ENCODE peak calls at places on chromosome 11, in ten cellular contexts. One of them, this sample, is unnamed.
A peak's percentile ranks its signal among the peaks of the same experiment; 100 is the strongest.

GRCh38 chr11:110286298-110287040 is 9.9 kb downstream of the RDX start:
- DNase-seq in nephron progenitor cell: no peak
- DNase-seq in aorta: no peak
- DNase-seq in CD4-positive, alpha-beta memory T cell: no peak
- DNase-seq in brain microvascular endothelial cell: no peak
- DNase-seq in activated CD4-positive, alpha-beta T cell treated with anti-CD3 and anti-CD28 coated beads for 4 hours: no peak
- DNase-seq in CD8-positive, alpha-beta memory T cell: no peak
- DNase-seq in psoas muscle: no peak
- DNase-seq in NAMALWA: no peak
- DNase-seq in anterior cingulate cortex: no peak
- DNase-seq in this sample: no peak

GRCh38 chr11:204587-205109 is 2.6 kb downstream of the BET1L start:
- DNase-seq in nephron progenitor cell: no peak
- DNase-seq in aorta: peak; percentile 56
- DNase-seq in CD4-positive, alpha-beta memory T cell: no peak
- DNase-seq in brain microvascular endothelial cell: no peak
- DNase-seq in activated CD4-positive, alpha-beta T cell treated with anti-CD3 and anti-CD28 coated beads for 4 hours: no peak
- DNase-seq in CD8-positive, alpha-beta memory T cell: no peak
- DNase-seq in psoas muscle: no peak
- DNase-seq in NAMALWA: no peak
- DNase-seq in anterior cingulate cortex: no peak
- DNase-seq in this sample: no peak

GRCh38 chr11:73393011-73393380 is 16.8 kb downstream of the RELT start:
- DNase-seq in nephron progenitor cell: no peak
- DNase-seq in aorta: peak; percentile 43
- DNase-seq in CD4-positive, alpha-beta memory T cell: no peak
- DNase-seq in brain microvascular endothelial cell: peak; percentile 15
- DNase-seq in activated CD4-positive, alpha-beta T cell treated with anti-CD3 and anti-CD28 coated beads for 4 hours: no peak
- DNase-seq in CD8-positive, alpha-beta memory T cell: no peak
- DNase-seq in psoas muscle: no peak
- DNase-seq in NAMALWA: no peak
- DNase-seq in anterior cingulate cortex: no peak
- DNase-seq in this sample: no peak

GRCh38 chr11:88489030-88489429 is 151.5 kb upstream of the CTSC start:
- DNase-seq in nephron progenitor cell: no peak
- DNase-seq in aorta: no peak
- DNase-seq in CD4-positive, alpha-beta memory T cell: no peak
- DNase-seq in brain microvascular endothelial cell: no peak
- DNase-seq in activated CD4-positive, alpha-beta T cell treated with anti-CD3 and anti-CD28 coated beads for 4 hours: no peak
- DNase-seq in CD8-positive, alpha-beta memory T cell: no peak
- DNase-seq in psoas muscle: no peak
- DNase-seq in NAMALWA: no peak
- DNase-seq in anterior cingulate cortex: no peak
- DNase-seq in this sample: no peak

GRCh38 chr11:16923987-16924386 is 90.2 kb downstream of the PLEKHA7 start:
- DNase-seq in nephron progenitor cell: no peak
- DNase-seq in aorta: no peak
- DNase-seq in CD4-positive, alpha-beta memory T cell: no peak
- DNase-seq in brain microvascular endothelial cell: no peak
- DNase-seq in activated CD4-positive, alpha-beta T cell treated with anti-CD3 and anti-CD28 coated beads for 4 hours: no peak
- DNase-seq in CD8-positive, alpha-beta memory T cell: no peak
- DNase-seq in psoas muscle: no peak
- DNase-seq in NAMALWA: no peak
- DNase-seq in anterior cingulate cortex: no peak
- DNase-seq in this sample: no peak

GRCh38 chr11:124676386-124676785 is 2.7 kb downstream of the SPA17 start:
- DNase-seq in nephron progenitor cell: no peak
- DNase-seq in aorta: no peak
- DNase-seq in CD4-positive, alpha-beta memory T cell: no peak
- DNase-seq in brain microvascular endothelial cell: peak; percentile 8
- DNase-seq in activated CD4-positive, alpha-beta T cell treated with anti-CD3 and anti-CD28 coated beads for 4 hours: no peak
- DNase-seq in CD8-positive, alpha-beta memory T cell: no peak
- DNase-seq in psoas muscle: no peak
- DNase-seq in NAMALWA: no peak
- DNase-seq in anterior cingulate cortex: no peak
- DNase-seq in this sample: no peak

GRCh38 chr11:113470233-113470632 is 5.0 kb downstream of the DRD2 start:
- DNase-seq in nephron progenitor cell: no peak
- DNase-seq in aorta: no peak
- DNase-seq in CD4-positive, alpha-beta memory T cell: no peak
- DNase-seq in brain microvascular endothelial cell: no peak
- DNase-seq in activated CD4-positive, alpha-beta T cell treated with anti-CD3 and anti-CD28 coated beads for 4 hours: no peak
- DNase-seq in CD8-positive, alpha-beta memory T cell: no peak
- DNase-seq in psoas muscle: no peak
- DNase-seq in NAMALWA: no peak
- DNase-seq in anterior cingulate cortex: no peak
- DNase-seq in this sample: no peak

GRCh38 chr11:35166369-35167360 is 27.7 kb downstream of the CD44 start:
- DNase-seq in nephron progenitor cell: no peak
- DNase-seq in aorta: peak; percentile 85
- DNase-seq in CD4-positive, alpha-beta memory T cell: peak; percentile 40
- DNase-seq in brain microvascular endothelial cell: peak; percentile 86
- DNase-seq in activated CD4-positive, alpha-beta T cell treated with anti-CD3 and anti-CD28 coated beads for 4 hours: no peak
- DNase-seq in CD8-positive, alpha-beta memory T cell: no peak
- DNase-seq in psoas muscle: no peak
- DNase-seq in NAMALWA: no peak
- DNase-seq in anterior cingulate cortex: no peak
- DNase-seq in this sample: peak; percentile 18

GRCh38 chr11:124758355-124759267 is 3.5 kb downstream of the ESAM start:
- DNase-seq in nephron progenitor cell: peak; percentile 84
- DNase-seq in aorta: peak; percentile 90
- DNase-seq in CD4-positive, alpha-beta memory T cell: peak; percentile 67
- DNase-seq in brain microvascular endothelial cell: peak; percentile 41
- DNase-seq in activated CD4-positive, alpha-beta T cell treated with anti-CD3 and anti-CD28 coated beads for 4 hours: peak; percentile 57
- DNase-seq in CD8-positive, alpha-beta memory T cell: peak; percentile 45
- DNase-seq in psoas muscle: peak; percentile 78
- DNase-seq in NAMALWA: peak; percentile 84
- DNase-seq in anterior cingulate cortex: no peak
- DNase-seq in this sample: peak; percentile 58

GRCh38 chr11:73087730-73088129 is 54.4 kb downstream of the FCHSD2 start:
- DNase-seq in nephron progenitor cell: no peak
- DNase-seq in aorta: no peak
- DNase-seq in CD4-positive, alpha-beta memory T cell: no peak
- DNase-seq in brain microvascular endothelial cell: no peak
- DNase-seq in activated CD4-positive, alpha-beta T cell treated with anti-CD3 and anti-CD28 coated beads for 4 hours: no peak
- DNase-seq in CD8-positive, alpha-beta memory T cell: no peak
- DNase-seq in psoas muscle: no peak
- DNase-seq in NAMALWA: no peak
- DNase-seq in anterior cingulate cortex: no peak
- DNase-seq in this sample: no peak

GRCh38 chr11:45169310-45170072 is 23.1 kb downstream of the PRDM11 start:
- DNase-seq in nephron progenitor cell: no peak
- DNase-seq in aorta: no peak
- DNase-seq in CD4-positive, alpha-beta memory T cell: no peak
- DNase-seq in brain microvascular endothelial cell: no peak
- DNase-seq in activated CD4-positive, alpha-beta T cell treated with anti-CD3 and anti-CD28 coated beads for 4 hours: no peak
- DNase-seq in CD8-positive, alpha-beta memory T cell: no peak
- DNase-seq in psoas muscle: no peak
- DNase-seq in NAMALWA: no peak
- DNase-seq in anterior cingulate cortex: no peak
- DNase-seq in this sample: no peak

GRCh38 chr11:128472128-128473110 is 114.9 kb downstream of the ETS1 start:
- DNase-seq in nephron progenitor cell: no peak
- DNase-seq in aorta: no peak
- DNase-seq in CD4-positive, alpha-beta memory T cell: no peak
- DNase-seq in brain microvascular endothelial cell: peak; percentile 83
- DNase-seq in activated CD4-positive, alpha-beta T cell treated with anti-CD3 and anti-CD28 coated beads for 4 hours: peak; percentile 55
- DNase-seq in CD8-positive, alpha-beta memory T cell: no peak
- DNase-seq in psoas muscle: no peak
- DNase-seq in NAMALWA: peak; percentile 70
- DNase-seq in anterior cingulate cortex: no peak
- DNase-seq in this sample: peak; percentile 76

GRCh38 chr11:1641096-1641495 is 11.5 kb downstream of the KRTAP5-5 start:
- DNase-seq in nephron progenitor cell: no peak
- DNase-seq in aorta: peak; percentile 76
- DNase-seq in CD4-positive, alpha-beta memory T cell: no peak
- DNase-seq in brain microvascular endothelial cell: no peak
- DNase-seq in activated CD4-positive, alpha-beta T cell treated with anti-CD3 and anti-CD28 coated beads for 4 hours: no peak
- DNase-seq in CD8-positive, alpha-beta memory T cell: no peak
- DNase-seq in psoas muscle: peak; percentile 26
- DNase-seq in NAMALWA: no peak
- DNase-seq in anterior cingulate cortex: no peak
- DNase-seq in this sample: no peak

This sample was measured in stimulated activated naive CD4-positive, alpha-beta T cell treated with Interleukin-2 at 50 U/mL for 16 hours.